ENCODE peak calls at places on chromosomes 7 and 10, in ten cellular contexts. L is bronchial epithelial cell; I is AG09319; Y is activated CD8-positive, alpha-beta memory T cell treated with anti-CD3 and anti-CD28 coated beads for 4 hours; Z is NT2/D1; B is spleen; J is stimulated activated CD8-positive, alpha-beta memory T cell treated with anti-CD3 and anti-CD28 coated beads, Interleukin-7, amount 100 ng/mL, for 48 hours; Q is GM20000; K is ELR; X is NAMALWA. P is an unnamed sample.

GRCh38 chr7:154503962-154504550 is 451.9 kb downstream of the DPP6 start:
- DNase-seq in J (no peak), B (no peak), L (peak; percentile 48), Z (peak; percentile 32), I (no peak), K (peak; percentile 45), X (peak; percentile 74), Q (peak; percentile 21), Y (no peak), P (peak; percentile 85)

GRCh38 chr7:34452363-34452762 is 205.7 kb upstream of the NPSR1 start:
- DNase-seq in B (no peak), J (no peak), I (no peak), L (no peak), Q (no peak), K (no peak), X (no peak), Z (no peak), Y (no peak), P (no peak)

GRCh38 chr7:45036801-45037200 is 36.8 kb downstream of the CCM2 start:
- DNase-seq in B (no peak), Z (no peak), Q (no peak), X (no peak), I (no peak), K (no peak), L (no peak), Y (no peak), J (no peak), P (no peak)

GRCh38 chr7:95737828-95738505 is 34.4 kb upstream of the DYNC1I1 start:
- DNase-seq in I (no peak), L (no peak), Z (no peak), J (no peak), B (no peak), Q (no peak), X (no peak), Y (no peak), K (no peak), P (no peak)

GRCh38 chr7:101553018-101553770 is 75.9 kb downstream of the MYL10 start:
- DNase-seq in K (no peak), X (no peak), B (peak; percentile 66), I (no peak), Q (peak; percentile 6), Z (no peak), J (no peak), L (no peak), Y (no peak), P (no peak)

GRCh38 chr10:132387723-132388210 is 9.2 kb upstream of the PWWP2B start:
- DNase-seq in Z (peak; percentile 44), L (no peak), Y (peak; percentile 47), K (peak; percentile 52), I (no peak), B (peak; percentile 96), J (no peak), Q (peak; percentile 94), X (peak; percentile 84), P (peak; percentile 90)

GRCh38 chr7:22082553-22082885 is 136.8 kb upstream of the CDCA7L start:
- DNase-seq in I (no peak), Z (no peak), K (no peak), X (no peak), L (no peak), Y (no peak), Q (no peak), J (no peak), B (no peak), P (no peak)

GRCh38 chr7:143205560-143206293 is 16.1 kb upstream of the TAS2R40 start:
- DNase-seq in J (no peak), L (no peak), K (no peak), X (peak; percentile 33), I (no peak), Q (peak; percentile 14), Z (no peak), Y (no peak), B (no peak), P (peak; percentile 58)

GRCh38 chr10:21517134-21517982 is 8.1 kb downstream of the SKIDA1 start:
- DNase-seq in X (peak; percentile 66), Z (no peak), L (peak; percentile 40), K (peak; percentile 68), I (no peak), J (no peak), Y (no peak), B (no peak), Q (peak; percentile 72), P (peak; percentile 77)